ENCODE peak calls at places on chromosomes 7 and 10, in eight cellular contexts. M, U, A, V, Q, P, I and H are unnamed samples.

GRCh38 chr10:7054915-7055314 is 355.9 kb downstream of the SFMBT2 start:
- DNase-seq in Q (no peak), P (no peak), U (no peak), I (no peak), V (peak), A (no peak), M (no peak), H (no peak)

GRCh38 chr10:29961351-29961750 is 98.0 kb downstream of the JCAD start:
- DNase-seq in P (no peak), M (no peak), A (no peak), U (no peak), V (no peak), Q (no peak), I (no peak), H (no peak)

GRCh38 chr7:18694911-18695310 is 199.4 kb downstream of the HDAC9 start:
- DNase-seq in I (no peak), P (no peak), V (no peak), M (no peak), A (no peak), U (no peak), Q (no peak), H (no peak)

GRCh38 chr7:16589895-16590294 is 55.7 kb downstream of the ANKMY2 start:
- DNase-seq in P (no peak), A (no peak), M (no peak), U (no peak), V (no peak), I (no peak), Q (no peak), H (no peak)

GRCh38 chr7:116216956-116217570 is 6.7 kb downstream of the TES start:
- DNase-seq in M (no peak), U (no peak), I (no peak), Q (no peak), A (no peak), P (no peak), V (no peak), H (no peak)

GRCh38 chr10:17233534-17233933 is 5.5 kb downstream of the VIM start:
- DNase-seq in I (no peak), A (no peak), P (no peak), Q (no peak), M (no peak), V (no peak), U (no peak), H (no peak)

GRCh38 chr7:116522247-116522646 is 2.6 kb upstream of the CAV1 start:
- DNase-seq in Q (no peak), U (no peak), A (no peak), P (peak), V (no peak), M (peak), I (peak), H (no peak)

GRCh38 chr10:33116293-33116697 is 158.3 kb upstream of the ITGB1 start:
- DNase-seq in V (peak), Q (peak), P (no peak), M (no peak), U (no peak), A (no peak), I (peak), H (no peak)

GRCh38 chr10:16436758-16437539 is at the start of gene PTER:
- DNase-seq in Q (peak), P (peak), I (peak), V (peak), U (no peak), A (peak), M (peak), H (peak)